ENCODE peak calls at places on chromosome 15, in seven cellular contexts. R is stomach; O is NCI-H2081; F is M059J; L is activated naive CD4-positive, alpha-beta T cell treated with anti-CD3 and anti-CD28 coated beads for 36 hours; H is kidney tubule cell; C is AG04450. W is an unnamed sample.

GRCh38 chr15:40354408-40355171 is 3.4 kb upstream of the DISP2 start:
- DNase-seq in F (peak), H (no peak), R (no peak), O (no peak), L (no peak), C (no peak), W (no peak)

GRCh38 chr15:80570553-80570952 is 124.6 kb upstream of the ABHD17C start:
- DNase-seq in R (peak), F (no peak), L (no peak), H (no peak), C (no peak), O (no peak), W (no peak)

GRCh38 chr15:66573719-66574641 is 8.2 kb upstream of the LCTL start:
- DNase-seq in L (no peak), F (no peak), H (no peak), R (no peak), C (peak), O (no peak), W (no peak)

GRCh38 chr15:70453238-70453637 is 310.1 kb downstream of the UACA start:
- DNase-seq in L (no peak), F (no peak), R (no peak), O (no peak), C (no peak), H (no peak), W (no peak)

GRCh38 chr15:41695750-41696436 is 35.7 kb downstream of the MGA start:
- DNase-seq in L (peak), H (peak), F (peak), C (peak), O (peak), R (no peak), W (no peak)

GRCh38 chr15:80107774-80108173 is 45.0 kb upstream of the FAH start:
- DNase-seq in C (no peak), F (no peak), R (no peak), L (no peak), H (no peak), O (no peak), W (no peak)

GRCh38 chr15:99167201-99167600 is 62.3 kb downstream of the SYNM start:
- DNase-seq in O (no peak), H (no peak), R (no peak), L (no peak), F (no peak), C (no peak), W (no peak)

GRCh38 chr15:77568960-77569646 is 63.6 kb downstream of the LINGO1 start:
- DNase-seq in H (no peak), L (peak), R (peak), C (no peak), F (no peak), O (no peak), W (peak)

GRCh38 chr15:24683736-24684135 is 8.2 kb downstream of the NPAP1 start:
- DNase-seq in L (no peak), R (no peak), F (no peak), O (no peak), C (no peak), H (no peak), W (no peak)

GRCh38 chr15:67809866-67810265 is 15.4 kb upstream of the SKOR1 start:
- DNase-seq in C (no peak), L (no peak), F (no peak), O (no peak), H (no peak), R (no peak), W (no peak)

GRCh38 chr15:31439328-31439727 is 112.7 kb downstream of the KLF13 start:
- DNase-seq in F (peak), R (no peak), L (peak), H (peak), O (no peak), C (no peak), W (no peak)

GRCh38 chr15:68626739-68627138 is 47.9 kb downstream of the CORO2B start:
- DNase-seq in C (no peak), O (no peak), F (peak), L (no peak), R (no peak), H (peak), W (no peak)

GRCh38 chr15:40618023-40618422 is 24.0 kb downstream of the KNL1 start:
- DNase-seq in C (no peak), L (no peak), H (no peak), R (no peak), F (no peak), O (no peak), W (no peak)

GRCh38 chr15:60299452-60300047 is 98.2 kb downstream of the ANXA2 start:
- DNase-seq in C (no peak), R (peak), L (no peak), H (peak), F (peak), O (peak), W (peak)

GRCh38 chr15:52804526-52805081 is 14.5 kb upstream of the ONECUT1 start:
- DNase-seq in H (no peak), L (no peak), C (no peak), R (no peak), O (no peak), F (peak), W (peak)

GRCh38 chr15:63156708-63157065 is 590 bp downstream of the RPS27L start:
- DNase-seq in H (peak), L (peak), R (no peak), F (peak), O (no peak), C (no peak), W (peak)

GRCh38 chr15:76340198-76340801 is 3.7 kb downstream of the ISL2 start:
- DNase-seq in R (no peak), O (no peak), F (peak), C (no peak), L (no peak), H (peak), W (peak)

GRCh38 chr15:27057904-27058645 is 87.1 kb downstream of the GABRG3 start:
- DNase-seq in H (peak), C (no peak), R (no peak), F (no peak), L (no peak), O (no peak), W (no peak)

GRCh38 chr15:63501256-63502089 is 2.9 kb upstream of the USP3 start:
- DNase-seq in L (peak), F (peak), C (peak), H (peak), O (no peak), R (peak), W (peak)

GRCh38 chr15:64931381-64931780 is 19.7 kb downstream of the ANKDD1A start:
- DNase-seq in R (no peak), C (no peak), L (no peak), F (no peak), O (no peak), H (no peak), W (no peak)

GRCh38 chr15:82714026-82714425 is 4.4 kb upstream of the AP3B2 start:
- DNase-seq in R (no peak), O (no peak), H (no peak), C (no peak), F (peak), L (no peak), W (no peak)

GRCh38 chr15:98650871-98651481 is 2.6 kb downstream of the IGF1R start:
- DNase-seq in H (peak), L (peak), O (no peak), F (no peak), C (no peak), R (peak), W (peak)

GRCh38 chr15:31235298-31236183 is 91.1 kb upstream of the KLF13 start:
- DNase-seq in L (no peak), F (peak), O (peak), R (peak), C (no peak), H (peak), W (peak)

GRCh38 chr15:60392601-60392985 is 5.2 kb downstream of the ANXA2 start:
- DNase-seq in L (peak), C (no peak), F (peak), R (no peak), O (peak), H (peak), W (no peak)

GRCh38 chr15:50244153-50244552 is 21.4 kb downstream of the HDC start:
- DNase-seq in O (no peak), R (no peak), L (no peak), F (no peak), H (no peak), C (no peak), W (no peak)

GRCh38 chr15:62977952-62978811 is 64.4 kb upstream of the TPM1 start:
- DNase-seq in L (no peak), R (no peak), O (no peak), C (no peak), F (peak), H (peak), W (no peak)

GRCh38 chr15:70525551-70525950 is 237.8 kb downstream of the UACA start:
- DNase-seq in O (no peak), C (no peak), F (no peak), H (no peak), R (no peak), L (no peak), W (no peak)

GRCh38 chr15:19987389-19988048 is 554.1 kb downstream of the GOLGA6L6 start:
- DNase-seq in F (no peak), H (no peak), L (peak), C (no peak), O (no peak), R (no peak), W (no peak)

GRCh38 chr15:68204361-68204760 is 771 bp downstream of the CALML4 start:
- DNase-seq in O (no peak), C (no peak), H (no peak), L (no peak), R (peak), F (no peak), W (no peak)

GRCh38 chr15:52857471-52857870 is 67.3 kb upstream of the ONECUT1 start:
- DNase-seq in C (no peak), H (no peak), O (no peak), F (no peak), L (no peak), R (no peak), W (no peak)

GRCh38 chr15:33729648-33730047 is 238.6 kb upstream of the CHRM5 start:
- DNase-seq in L (no peak), O (no peak), F (peak), C (no peak), H (peak), R (no peak), W (no peak)

GRCh38 chr15:25241241-25241801 is 197.5 kb downstream of the UBE3A start:
- DNase-seq in O (no peak), C (no peak), R (no peak), F (no peak), H (no peak), L (no peak), W (peak)

GRCh38 chr15:93467327-93467726 is 378.3 kb upstream of the RGMA start:
- DNase-seq in L (no peak), O (no peak), R (no peak), H (peak), C (no peak), F (peak), W (peak)

W was measured in pancreas.